ENCODE peak calls at places on chromosomes 6 and 20, in seven cellular contexts. B, X, N, A, J, V and O are unnamed samples.
A peak's percentile ranks its signal among the peaks of the same experiment; 100 is the strongest.

GRCh38 chr20:5652626-5653573 is 97.3 kb upstream of the SHLD1 start:
- DNase-seq in X (no peak), N (no peak), V (no peak), A (no peak), B (no peak), J (no peak), O (no peak)

GRCh38 chr20:34370062-34370461 is 7.0 kb downstream of the ITCH start:
- DNase-seq in X (no peak), N (no peak), V (no peak), A (no peak), B (no peak), J (no peak), O (no peak)

GRCh38 chr6:88360203-88360797 is 194.2 kb upstream of the CNR1 start:
- DNase-seq in B (no peak), J (peak; percentile 1), A (no peak), V (no peak), N (no peak), X (no peak), O (no peak)

GRCh38 chr20:20018366-20018765 is 1.2 kb downstream of the NAA20 start:
- DNase-seq in V (no peak), B (no peak), N (no peak), A (no peak), X (no peak), J (no peak), O (no peak)

GRCh38 chr6:100998111-100998510 is 117.0 kb upstream of the ASCC3 start:
- DNase-seq in J (no peak), B (no peak), A (no peak), X (no peak), N (no peak), V (no peak), O (no peak)

GRCh38 chr20:59560588-59561227 is 43.6 kb upstream of the PHACTR3 start:
- DNase-seq in V (no peak), A (peak; percentile 13), N (peak; percentile 65), X (no peak), J (peak; percentile 46), B (no peak), O (peak; percentile 23)

GRCh38 chr6:39156763-39157162 is 41.8 kb upstream of the SAYSD1 start:
- DNase-seq in B (no peak), J (no peak), V (no peak), A (no peak), N (no peak), X (no peak), O (no peak)

GRCh38 chr20:63117661-63118302 is 98.1 kb downstream of the YTHDF1 start:
- DNase-seq in B (no peak), J (no peak), A (no peak), X (no peak), N (no peak), V (no peak), O (no peak)

GRCh38 chr6:15331143-15331542 is 85.3 kb downstream of the JARID2 start:
- DNase-seq in A (no peak), V (peak; percentile 38), J (peak; percentile 49), N (no peak), B (no peak), X (no peak), O (no peak)

GRCh38 chr6:135506270-135506997 is 8.9 kb upstream of the AHI1 start:
- DNase-seq in V (no peak), N (peak; percentile 41), A (no peak), B (no peak), J (peak; percentile 45), X (no peak), O (peak; percentile 55)

GRCh38 chr6:43178951-43179830 is 2.8 kb upstream of the CUL9 start:
- DNase-seq in A (no peak), X (no peak), N (no peak), J (no peak), B (no peak), V (no peak), O (peak; percentile 37)

GRCh38 chr6:170075659-170076223 is 215.1 kb downstream of the DLL1 start:
- DNase-seq in B (no peak), A (no peak), V (peak; percentile 42), X (no peak), J (no peak), N (no peak), O (no peak)

GRCh38 chr6:142155091-142155490 is 8.0 kb downstream of the VTA1 start:
- DNase-seq in X (no peak), B (no peak), A (no peak), N (no peak), J (no peak), V (no peak), O (no peak)

GRCh38 chr6:15342114-15342513 is 96.2 kb downstream of the JARID2 start:
- DNase-seq in X (no peak), A (no peak), N (no peak), J (no peak), B (no peak), V (no peak), O (no peak)

GRCh38 chr20:36236786-36237121 is 476 bp downstream of the AAR2 start:
- DNase-seq in B (no peak), J (no peak), X (no peak), A (no peak), N (no peak), V (no peak), O (no peak)

GRCh38 chr20:19079536-19080299 is 132.7 kb upstream of the SLC24A3 start:
- DNase-seq in N (no peak), B (no peak), J (no peak), X (no peak), V (peak; percentile 10), A (no peak), O (no peak)

GRCh38 chr20:19658137-19658536 is 99.9 kb upstream of the RIN2 start:
- DNase-seq in A (no peak), B (no peak), X (peak; percentile 48), N (no peak), V (no peak), J (no peak), O (no peak)

GRCh38 chr6:121730616-121731015 is 295.2 kb downstream of the GJA1 start:
- DNase-seq in X (no peak), V (no peak), B (no peak), A (no peak), J (no peak), N (no peak), O (no peak)

GRCh38 chr20:10625641-10626040 is 48.2 kb downstream of the JAG1 start:
- DNase-seq in V (no peak), J (no peak), N (no peak), B (no peak), X (no peak), A (no peak), O (no peak)

GRCh38 chr6:147448212-147448611 is 60.3 kb upstream of the SAMD5 start:
- DNase-seq in B (peak; percentile 93), X (no peak), J (no peak), A (no peak), V (peak; percentile 74), N (no peak), O (peak; percentile 75)

GRCh38 chr6:152979116-152979515 is 3.7 kb downstream of the FBXO5 start:
- DNase-seq in B (no peak), J (no peak), X (no peak), N (no peak), A (no peak), V (no peak), O (no peak)

GRCh38 chr6:148143771-148144170 is 198.9 kb upstream of the SASH1 start:
- DNase-seq in A (no peak), N (no peak), B (no peak), J (no peak), X (no peak), V (no peak), O (no peak)

GRCh38 chr6:108616544-108616943 is 55.8 kb downstream of the FOXO3 start:
- DNase-seq in X (no peak), J (no peak), A (no peak), N (no peak), B (no peak), V (no peak), O (no peak)

GRCh38 chr6:39980839-39981580 is 46.7 kb upstream of the MOCS1 start:
- DNase-seq in J (peak; percentile 52), N (peak; percentile 65), V (peak; percentile 48), A (peak; percentile 37), B (peak; percentile 24), X (no peak), O (peak; percentile 78)

GRCh38 chr6:149895702-149896310 is 2.1 kb downstream of the RAET1E start:
- DNase-seq in X (no peak), A (peak; percentile 84), J (no peak), V (no peak), N (peak; percentile 4), B (no peak), O (no peak)

GRCh38 chr6:149300563-149300962 is 16.9 kb upstream of the TAB2 start:
- DNase-seq in B (no peak), J (no peak), X (no peak), A (no peak), V (no peak), N (no peak), O (no peak)

GRCh38 chr20:44071057-44071456 is 115.9 kb downstream of the JPH2 start:
- DNase-seq in N (no peak), X (no peak), B (no peak), A (no peak), J (no peak), V (peak; percentile 19), O (no peak)

GRCh38 chr6:136249336-136249735 is 775 bp downstream of the MTFR2 start:
- DNase-seq in A (no peak), N (no peak), V (no peak), X (no peak), B (no peak), J (no peak), O (no peak)

GRCh38 chr20:54078296-54078695 is 7.9 kb upstream of the BCAS1 start:
- DNase-seq in B (no peak), V (no peak), A (no peak), X (no peak), J (peak; percentile 49), N (no peak), O (no peak)

GRCh38 chr6:166556871-166557322 is 29.6 kb downstream of the RAMACL start:
- DNase-seq in A (peak; percentile 86), V (no peak), X (no peak), J (no peak), B (no peak), N (no peak), O (no peak)

GRCh38 chr6:73169111-73169510 is 56.2 kb downstream of the KHDC1L start:
- DNase-seq in N (no peak), B (no peak), A (no peak), J (no peak), X (no peak), V (no peak), O (no peak)
- TF ChIP-seq SP1 in N (no peak), B (no peak), A (no peak), J (no peak), X (no peak), V (no peak), O (no peak)

GRCh38 chr6:157885211-157885788 is 62.3 kb downstream of the SNX9 start:
- DNase-seq in J (no peak), A (no peak), X (no peak), V (no peak), N (no peak), B (no peak), O (no peak)
- TF ChIP-seq SP1 in J (no peak), A (no peak), X (no peak), V (no peak), N (no peak), B (no peak), O (no peak)

GRCh38 chr6:155121699-155122098 is 126.6 kb downstream of the TIAM2 start:
- DNase-seq in N (no peak), X (no peak), A (no peak), V (peak; percentile 67), J (no peak), B (peak; percentile 52), O (no peak)
- TF ChIP-seq SP1 in N (no peak), X (no peak), A (no peak), V (no peak), J (no peak), B (no peak), O (no peak)

GRCh38 chr6:157235600-157236039 is 87.7 kb downstream of the TMEM242 start:
- DNase-seq in A (no peak), J (peak; percentile 45), B (peak; percentile 80), N (no peak), V (no peak), X (no peak), O (no peak)
- TF ChIP-seq SP1 in A (no peak), J (no peak), B (no peak), N (no peak), V (no peak), X (no peak), O (no peak)